ENCODE peak calls at places on chromosome 9, in nine cellular contexts. Z, W, H, N, B, E, K, G and F are unnamed samples.

GRCh38 chr9:34382879-34383278 is 6.2 kb upstream of the MYORG start:
- DNase-seq in K (no peak), E (no peak), B (no peak), Z (no peak), G (no peak), H (no peak), W (no peak), N (no peak), F (no peak)

GRCh38 chr9:97983524-97984187 is 515 bp downstream of the ANP32B start:
- DNase-seq in G (peak; percentile 68), B (no peak), W (peak; percentile 59), E (peak; percentile 46), N (peak; percentile 4), K (peak; percentile 62), Z (peak; percentile 60), H (peak; percentile 63), F (peak; percentile 82)

GRCh38 chr9:93891549-93892310 is 63.4 kb downstream of the BARX1 start:
- DNase-seq in B (no peak), N (no peak), W (peak; percentile 25), H (no peak), K (no peak), G (peak; percentile 4), Z (peak; percentile 1), E (no peak), F (no peak)

GRCh38 chr9:6055213-6055612 is 39.8 kb upstream of the RANBP6 start:
- DNase-seq in N (peak; percentile 80), B (peak; percentile 66), G (peak; percentile 22), H (peak; percentile 77), E (peak; percentile 49), K (peak; percentile 66), W (peak; percentile 49), Z (peak; percentile 43), F (no peak)

GRCh38 chr9:121744687-121745395 is 93.4 kb downstream of the DAB2IP start:
- DNase-seq in K (peak; percentile 17), E (no peak), G (no peak), B (peak; percentile 56), H (no peak), Z (peak; percentile 52), W (no peak), N (peak; percentile 65), F (no peak)

GRCh38 chr9:33159058-33159759 is 7.9 kb downstream of the B4GALT1 start:
- DNase-seq in B (peak; percentile 87), G (peak; percentile 86), Z (peak; percentile 36), H (peak; percentile 68), W (no peak), N (no peak), E (no peak), K (peak; percentile 69), F (peak; percentile 68)

GRCh38 chr9:131045300-131046092 is 36.5 kb downstream of the LAMC3 start:
- DNase-seq in W (no peak), Z (no peak), N (no peak), E (peak; percentile 27), B (no peak), K (no peak), H (peak; percentile 25), G (no peak), F (no peak)

GRCh38 chr9:133729646-133730281 is 8.4 kb downstream of the SARDH start:
- DNase-seq in G (no peak), H (no peak), K (no peak), E (no peak), W (peak; percentile 21), Z (no peak), N (no peak), B (no peak), F (peak; percentile 12)

GRCh38 chr9:129422843-129423700 is 197.8 kb downstream of the C9orf50 start:
- DNase-seq in Z (no peak), W (no peak), E (no peak), K (no peak), H (no peak), G (no peak), N (no peak), B (no peak), F (no peak)

GRCh38 chr9:116232425-116233159 is 79.0 kb downstream of the PAPPA start:
- DNase-seq in E (peak; percentile 58), N (peak; percentile 25), Z (peak; percentile 78), B (no peak), G (no peak), H (no peak), W (no peak), K (no peak), F (no peak)

GRCh38 chr9:107248714-107249113 is 34.4 kb upstream of the RAD23B start:
- DNase-seq in G (no peak), W (no peak), K (no peak), N (no peak), E (no peak), Z (no peak), B (no peak), H (no peak), F (no peak)

GRCh38 chr9:107249131-107249533 is 33.9 kb upstream of the RAD23B start:
- DNase-seq in W (no peak), H (no peak), B (no peak), K (no peak), Z (peak; percentile 6), E (peak; percentile 27), N (peak; percentile 12), G (no peak), F (no peak)

GRCh38 chr9:107251756-107252322 is 31.2 kb upstream of the RAD23B start:
- DNase-seq in G (no peak), Z (no peak), H (no peak), B (peak; percentile 44), E (no peak), K (no peak), N (peak; percentile 93), W (peak; percentile 28), F (no peak)

GRCh38 chr9:107246259-107247254 is 36.5 kb upstream of the RAD23B start:
- DNase-seq in W (no peak), N (no peak), Z (peak; percentile 17), E (no peak), H (peak; percentile 18), K (peak; percentile 51), B (no peak), G (no peak), F (no peak)

GRCh38 chr9:107249665-107250285 is 33.3 kb upstream of the RAD23B start:
- DNase-seq in G (no peak), N (no peak), E (no peak), Z (no peak), W (no peak), H (no peak), B (no peak), K (no peak), F (no peak)
- H3K4me1 ChIP-seq in G (no peaks in the 10 kb centered on the region), N (peaks cover 16% of the 10 kb centered on the region), E (peaks cover 22% of the 10 kb centered on the region), Z (peaks cover 16% of the 10 kb centered on the region), W (no peaks in the 10 kb centered on the region), H (no peaks in the 10 kb centered on the region), B (no peaks in the 10 kb centered on the region), K (no peaks in the 10 kb centered on the region), F (peaks cover 30% of the 10 kb centered on the region)

GRCh38 chr9:37042421-37042820 is 8.4 kb upstream of the PAX5 start:
- DNase-seq in G (no peak), E (no peak), K (no peak), N (no peak), Z (no peak), B (no peak), H (no peak), W (no peak), F (no peak)
- H3K4me1 ChIP-seq in G (peaks cover 7% of the 10 kb centered on the region), E (no peaks in the 10 kb centered on the region), K (no peaks in the 10 kb centered on the region), N (peaks cover 3% of the 10 kb centered on the region), Z (no peaks in the 10 kb centered on the region), B (peaks cover 6% of the 10 kb centered on the region), H (peaks cover 43% of the 10 kb centered on the region), W (peaks cover 10% of the 10 kb centered on the region), F (peaks cover 4% of the 10 kb centered on the region)

GRCh38 chr9:89625721-89626687 is 21.2 kb downstream of the GADD45G start:
- DNase-seq in B (no peak), G (no peak), K (no peak), Z (no peak), E (no peak), N (no peak), W (no peak), H (no peak), F (no peak)

GRCh38 chr9:89632136-89633135 is 27.6 kb downstream of the GADD45G start:
- DNase-seq in B (no peak), E (no peak), Z (no peak), N (no peak), W (no peak), G (no peak), K (no peak), H (no peak), F (no peak)

GRCh38 chr9:89626741-89627265 is 22.0 kb downstream of the GADD45G start:
- DNase-seq in N (no peak), H (no peak), Z (no peak), B (no peak), W (no peak), G (no peak), E (no peak), K (no peak), F (no peak)

GRCh38 chr9:89631381-89631780 is 26.6 kb downstream of the GADD45G start:
- DNase-seq in Z (no peak), G (no peak), B (no peak), W (no peak), E (no peak), N (no peak), K (no peak), H (no peak), F (no peak)

DNA sequence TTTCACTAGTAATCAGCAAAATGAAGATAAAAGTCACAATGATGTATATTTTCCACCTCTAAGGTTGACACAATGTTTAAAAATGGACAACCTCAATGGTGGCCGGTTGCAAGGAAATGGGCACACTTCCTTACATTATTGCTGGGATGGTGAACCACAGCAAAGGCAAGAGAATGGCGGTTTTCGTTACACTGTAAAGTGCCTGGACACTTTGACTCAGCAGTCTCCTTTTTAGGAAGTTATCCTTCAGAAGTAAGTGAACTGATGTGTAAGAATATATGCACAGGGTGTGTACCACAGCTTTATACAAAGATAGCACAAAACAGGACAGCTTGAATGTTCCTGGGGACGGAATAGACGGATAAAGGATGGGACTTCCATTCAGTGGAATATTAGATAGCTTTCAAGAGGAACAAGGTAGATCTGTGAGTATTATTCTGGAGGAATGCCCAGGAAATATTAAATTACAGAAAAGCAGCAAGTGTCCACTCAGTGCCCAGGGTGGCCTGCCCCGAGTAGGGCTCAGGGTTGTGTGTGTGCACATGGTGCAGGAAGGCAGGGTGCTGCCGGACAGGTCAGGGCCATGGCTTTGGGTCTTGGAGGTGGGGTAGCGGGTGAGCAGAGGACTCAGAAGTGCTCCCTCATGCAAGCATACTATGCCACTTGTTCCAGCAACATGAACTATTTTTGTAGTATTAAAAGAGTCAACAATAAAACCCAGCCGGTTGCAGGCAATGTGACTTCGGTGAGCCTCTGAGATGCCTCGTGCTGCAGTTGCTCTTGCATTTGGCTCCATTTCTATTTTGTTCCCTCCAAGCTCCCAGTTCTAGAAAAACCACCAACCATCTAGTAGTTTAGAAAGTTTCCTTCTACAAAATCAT is 24.5 kb downstream of the GADD45G start:
- DNase-seq in H (no peak), E (no peak), Z (no peak), B (no peak), N (no peak), G (no peak), W (no peak), K (no peak), F (peak; percentile 20)
- H3K4me1 ChIP-seq in H (no peaks in the 10 kb centered on the region), E (no peaks in the 10 kb centered on the region), Z (peaks cover 7% of the 10 kb centered on the region), B (no peaks in the 10 kb centered on the region), N (peaks cover 1% of the 10 kb centered on the region), G (peaks cover 7% of the 10 kb centered on the region), W (peaks cover 47% of the 10 kb centered on the region), K (peaks cover 3% of the 10 kb centered on the region), F (peaks cover 35% of the 10 kb centered on the region)

DNA sequence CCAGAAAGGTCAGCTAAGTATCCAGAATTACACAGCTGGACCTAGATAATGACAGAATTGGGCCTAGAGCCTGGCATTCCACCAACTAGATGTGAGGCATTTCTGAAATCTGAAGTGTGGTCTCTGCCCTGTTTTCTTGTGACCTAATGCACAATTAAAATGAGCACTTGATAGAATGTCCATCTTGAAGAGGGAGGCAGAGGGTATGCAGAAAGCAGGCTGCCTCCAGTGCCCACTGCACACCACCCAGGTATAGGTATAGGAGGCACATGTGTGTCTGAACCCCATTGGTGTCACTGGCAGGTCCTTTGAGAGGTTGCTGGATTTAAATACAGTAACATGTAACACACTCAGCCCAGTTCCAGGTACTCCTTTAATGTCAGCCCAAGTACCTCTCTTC is 2.4 kb downstream of the MTAP start:
- DNase-seq in B (no peak), H (no peak), G (no peak), W (no peak), K (no peak), Z (no peak), E (no peak), N (no peak), F (no peak)
- H3K4me1 ChIP-seq in B (peaks cover 5% of the 10 kb centered on the region), H (peaks cover 50% of the 10 kb centered on the region), G (peaks cover 3% of the 10 kb centered on the region), W (peaks cover 51% of the 10 kb centered on the region), K (peaks cover 22% of the 10 kb centered on the region), Z (no peaks in the 10 kb centered on the region), E (peaks cover 55% of the 10 kb centered on the region), N (peaks cover 26% of the 10 kb centered on the region), F (peaks cover 7% of the 10 kb centered on the region)